ENCODE peak calls at places on chromosomes 3 and 15, in five cellular contexts. E, T, W, X and Y are unnamed samples. For H3K9me3, the result is how much of the 10 kb centered on the place peaks cover.

GRCh38 chr3:37453393-37454391 is 279.3 kb upstream of the LRRFIP2 start:
- DNase-seq in E (peak), T (peak), W (peak), X (no peak), Y (no peak)

GRCh38 chr15:61921093-61921492 is 139.2 kb downstream of the VPS13C start:
- DNase-seq in E (no peak), T (no peak), W (no peak), X (no peak), Y (no peak)

GRCh38 chr15:71091601-71092000 is 23.7 kb upstream of the THSD4 start:
- DNase-seq in E (no peak), T (no peak), W (no peak), X (no peak), Y (no peak)

GRCh38 chr3:46987485-46988401 is 8.3 kb downstream of the NBEAL2 start:
- DNase-seq in E (peak), T (peak), W (peak), X (no peak), Y (no peak)

GRCh38 chr3:10968390-10968789 is 24.2 kb upstream of the SLC6A1 start:
- DNase-seq in E (no peak), T (no peak), W (no peak), X (no peak), Y (no peak)

GRCh38 chr3:31879365-31879764 is 101.7 kb downstream of the OSBPL10 start:
- DNase-seq in E (no peak), T (no peak), W (no peak), X (no peak), Y (no peak)

GRCh38 chr3:152834354-152835310 is at the start of gene P2RY1:
- DNase-seq in E (peak), T (peak), W (peak), X (peak), Y (peak)

GRCh38 chr3:157487339-157487738 is 15.9 kb downstream of the VEPH1 start:
- DNase-seq in E (no peak), T (no peak), W (no peak), X (no peak), Y (no peak)

GRCh38 chr3:60856299-60857046 is 394.8 kb downstream of the FHIT start:
- DNase-seq in E (no peak), T (no peak), W (no peak), X (no peak), Y (no peak)

GRCh38 chr3:73365756-73366397 is 258.9 kb downstream of the PDZRN3 start:
- DNase-seq in E (peak), T (peak), W (no peak), X (peak), Y (peak)

GRCh38 chr3:33704891-33705290 is 13.2 kb downstream of the CLASP2 start:
- DNase-seq in E (no peak), T (no peak), W (no peak), X (no peak), Y (no peak)
- H3K9me3 ChIP-seq in E (under half), T (under half), W (under half), X (under half), Y (under half)

GRCh38 chr3:6099458-6100137 is 761.3 kb upstream of the GRM7 start:
- DNase-seq in E (no peak), T (no peak), W (no peak), X (no peak), Y (no peak)
- H3K9me3 ChIP-seq in E (under half), T (under half), W (under half), X (under half), Y (under half)

GRCh38 chr3:44734646-44735168 is 5.3 kb downstream of the ZNF501 start:
- DNase-seq in E (no peak), T (no peak), W (no peak), X (no peak), Y (no peak)
- H3K9me3 ChIP-seq in E (half or more), T (half or more), W (under half), X (under half), Y (under half)

GRCh38 chr3:15685927-15686326 is 84.4 kb downstream of the BTD start:
- DNase-seq in E (no peak), T (no peak), W (no peak), X (no peak), Y (no peak)

GRCh38 chr3:15683253-15683652 is 81.7 kb downstream of the BTD start:
- DNase-seq in E (no peak), T (no peak), W (no peak), X (no peak), Y (no peak)

GRCh38 chr3:15679306-15679705 is 77.8 kb downstream of the BTD start:
- DNase-seq in E (no peak), T (no peak), W (no peak), X (no peak), Y (no peak)

GRCh38 chr3:15682766-15683165 is 81.2 kb downstream of the BTD start:
- DNase-seq in E (no peak), T (no peak), W (no peak), X (no peak), Y (no peak)

GRCh38 chr3:15681668-15682067 is 80.1 kb downstream of the BTD start:
- DNase-seq in E (no peak), T (no peak), W (no peak), X (no peak), Y (no peak)
- H3K9me3 ChIP-seq in E (under half), T (under half), W (under half), X (under half), Y (under half)

GRCh38 chr3:35045106-35045505 is 594.2 kb upstream of the ARPP21 start:
- DNase-seq in E (no peak), T (no peak), W (no peak), X (no peak), Y (no peak)

GRCh38 chr3:35044185-35044584 is 595.1 kb upstream of the ARPP21 start:
- DNase-seq in E (no peak), T (no peak), W (no peak), X (no peak), Y (no peak)

GRCh38 chr3:35043040-35043439 is 596.3 kb upstream of the ARPP21 start:
- DNase-seq in E (no peak), T (no peak), W (no peak), X (no peak), Y (no peak)

GRCh38 chr3:35042210-35042960 is 596.9 kb upstream of the ARPP21 start:
- DNase-seq in E (peak), T (no peak), W (no peak), X (no peak), Y (no peak)
- H3K9me3 ChIP-seq in E (under half), T (under half), W (under half), X (under half), Y (under half)